ENCODE peak calls at places on chromosomes 3 and 15, in nine cellular contexts. G is cardiac fibroblast, J is SJSA1, R is epithelial cell of esophagus, Z is AG09309, S is AG10803, N is HFF-Myc, T is uterus, Y is SK-N-SH. F is an unnamed sample.

GRCh38 chr3:102206506-102207145 is 228.2 kb upstream of the ZPLD1 start:
- DNase-seq in G (peak), R (peak), N (peak), T (peak), S (peak), J (no peak), Y (no peak), Z (peak), F (peak)

GRCh38 chr15:76217029-76217866 is 94.0 kb downstream of the ETFA start:
- DNase-seq in J (no peak), Z (peak), G (peak), N (no peak), S (peak), T (no peak), R (peak), Y (no peak), F (peak)

GRCh38 chr15:88981244-88982215 is 68.4 kb upstream of the MFGE8 start:
- DNase-seq in N (no peak), S (no peak), Y (no peak), J (no peak), R (no peak), Z (peak), G (no peak), T (no peak), F (no peak)

GRCh38 chr3:125281411-125281810 is 68.9 kb upstream of the SLC12A8 start:
- DNase-seq in Y (no peak), Z (no peak), G (peak), J (no peak), T (no peak), N (no peak), R (no peak), S (peak), F (peak)

GRCh38 chr3:155495387-155495786 is 201.9 kb upstream of the STRIT1 start:
- DNase-seq in N (no peak), Y (no peak), R (no peak), J (no peak), T (no peak), G (no peak), Z (no peak), S (peak), F (no peak)

GRCh38 chr3:129650256-129650872 is 43.9 kb upstream of the PLXND1 start:
- DNase-seq in S (peak), J (peak), N (peak), G (peak), T (peak), Y (peak), R (peak), Z (peak), F (peak)

GRCh38 chr15:69402816-69403215 is 11.3 kb upstream of the KIF23 start:
- DNase-seq in G (no peak), Z (no peak), N (no peak), T (no peak), R (no peak), S (no peak), Y (no peak), J (peak), F (no peak)

GRCh38 chr3:146308682-146309081 is 57.8 kb upstream of the PLSCR4 start:
- DNase-seq in Y (no peak), N (peak), J (no peak), S (peak), R (no peak), T (no peak), G (peak), Z (peak), F (peak)

GRCh38 chr3:32226875-32227500 is 11.5 kb upstream of the CMTM8 start:
- DNase-seq in Z (peak), R (peak), T (no peak), Y (no peak), N (no peak), S (no peak), J (no peak), G (peak), F (peak)

GRCh38 chr15:87849181-87849580 is 407.4 kb downstream of the NTRK3 start:
- DNase-seq in S (no peak), G (peak), R (no peak), Z (no peak), Y (no peak), J (no peak), N (no peak), T (no peak), F (peak)

GRCh38 chr15:29409890-29410289 is 140.3 kb upstream of the NSMCE3 start:
- DNase-seq in R (no peak), J (no peak), Z (no peak), Y (no peak), T (no peak), N (no peak), G (no peak), S (no peak), F (no peak)

DNA sequence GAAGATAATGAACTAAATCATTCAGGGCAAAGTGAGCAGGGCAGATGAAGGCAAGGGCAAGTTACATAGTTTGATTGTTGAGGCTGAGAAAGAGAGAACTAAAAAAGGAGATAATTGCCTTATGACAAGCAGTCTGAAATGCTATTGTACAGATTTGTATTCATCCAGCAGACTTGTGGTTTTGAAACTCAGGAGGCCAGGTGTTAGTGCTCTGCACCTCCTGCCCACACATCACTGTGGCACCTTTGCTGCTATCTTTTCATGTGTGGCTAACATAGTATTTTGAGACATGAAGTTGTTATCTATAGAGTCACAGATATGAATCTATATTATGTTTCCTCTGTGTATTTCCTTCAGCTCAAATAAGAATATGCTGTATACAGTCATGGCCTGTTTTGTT is 24.3 kb upstream of the SUCLG2 start:
- DNase-seq in R (no peak), Y (no peak), N (no peak), J (no peak), G (no peak), S (no peak), T (no peak), Z (no peak), F (no peak)
- H3K4me3 ChIP-seq in R (no peak), Y (no peak), N (no peak), J (no peak), G (no peak), S (no peak), T (no peak), Z (no peak), F (no peak)

GRCh38 chr15:78440375-78441373 is 2.7 kb downstream of the IREB2 start:
- DNase-seq in G (no peak), Z (no peak), R (no peak), T (no peak), S (no peak), N (no peak), J (no peak), Y (no peak), F (no peak)
- H3K4me3 ChIP-seq in G (no peak), Z (no peak), R (no peak), T (no peak), S (no peak), N (peak), J (no peak), Y (no peak), F (no peak)

GRCh38 chr3:123799544-123800351 is 84.4 kb downstream of the MYLK start:
- DNase-seq in R (peak), Y (no peak), G (no peak), Z (no peak), N (peak), J (peak), S (peak), T (peak), F (no peak)
- H3K4me3 ChIP-seq in R (no peak), Y (no peak), G (no peak), Z (peak), N (peak), J (no peak), S (peak), T (no peak), F (no peak)

DNA sequence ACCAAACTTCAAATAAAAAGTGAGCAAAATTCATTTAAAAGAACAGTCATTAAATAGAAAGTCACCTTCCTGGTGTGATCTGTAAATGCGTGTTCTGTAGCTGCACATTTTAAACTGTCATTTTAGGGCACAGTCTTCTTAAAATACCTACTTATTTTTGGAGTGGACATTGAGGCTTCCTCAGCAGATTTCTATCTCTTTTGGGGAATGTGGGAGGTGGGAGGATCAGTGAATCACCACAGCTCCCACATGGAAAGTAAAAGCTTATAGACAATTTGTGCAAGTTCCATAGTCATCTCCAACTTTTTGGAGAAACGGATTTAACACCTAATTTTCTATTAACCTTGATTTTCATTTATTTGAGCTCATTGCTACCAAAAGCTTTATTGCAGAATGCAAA is 21.0 kb upstream of the MOBP start:
- DNase-seq in Y (no peak), T (no peak), S (no peak), N (no peak), J (no peak), Z (no peak), G (no peak), R (no peak), F (no peak)
- H3K4me3 ChIP-seq in Y (no peak), T (no peak), S (no peak), N (no peak), J (no peak), Z (no peak), G (no peak), R (no peak), F (no peak)

GRCh38 chr15:78001656-78002055 is 75.9 kb downstream of the TBC1D2B start:
- DNase-seq in Y (no peak), N (no peak), R (no peak), T (no peak), G (no peak), Z (no peak), J (no peak), S (no peak), F (no peak)

GRCh38 chr15:78004919-78005634 is 72.4 kb downstream of the TBC1D2B start:
- DNase-seq in J (no peak), R (peak), Z (peak), Y (peak), N (peak), T (peak), S (peak), G (peak), F (peak)

GRCh38 chr15:78002996-78003395 is 74.5 kb downstream of the TBC1D2B start:
- DNase-seq in S (no peak), G (no peak), Z (no peak), N (no peak), J (no peak), Y (no peak), T (no peak), R (no peak), F (no peak)

GRCh38 chr15:78004222-78004727 is 73.2 kb downstream of the TBC1D2B start:
- DNase-seq in S (no peak), G (no peak), Z (no peak), N (no peak), Y (no peak), R (no peak), J (no peak), T (no peak), F (no peak)

DNA sequence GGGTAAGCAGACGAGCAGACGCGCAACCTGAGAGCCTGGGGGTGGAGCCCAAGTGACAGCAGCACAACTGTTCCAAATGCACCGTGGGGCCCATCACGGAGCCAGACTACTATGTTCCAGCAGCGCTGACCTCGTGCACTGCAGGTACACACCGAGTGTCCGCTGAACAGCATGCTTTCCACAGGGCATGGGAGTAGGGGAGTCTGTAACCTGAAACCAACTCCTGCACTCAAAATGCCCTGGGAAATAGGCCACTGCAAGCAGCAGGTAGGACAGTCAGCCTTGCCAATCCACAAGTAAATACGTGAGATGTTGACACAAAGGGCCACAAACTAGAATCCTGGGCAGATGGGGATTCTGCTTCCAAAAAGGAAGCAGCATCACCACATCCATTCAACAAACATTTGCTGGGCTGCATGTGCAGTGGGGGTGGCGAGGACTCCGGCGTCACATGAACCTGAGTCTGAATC is 73.9 kb downstream of the TBC1D2B start:
- DNase-seq in S (no peak), Y (no peak), R (no peak), N (no peak), J (no peak), T (no peak), Z (no peak), G (no peak), F (no peak)
- H3K4me3 ChIP-seq in S (no peak), Y (no peak), R (no peak), N (no peak), J (no peak), T (no peak), Z (no peak), G (no peak), F (no peak)

DNA sequence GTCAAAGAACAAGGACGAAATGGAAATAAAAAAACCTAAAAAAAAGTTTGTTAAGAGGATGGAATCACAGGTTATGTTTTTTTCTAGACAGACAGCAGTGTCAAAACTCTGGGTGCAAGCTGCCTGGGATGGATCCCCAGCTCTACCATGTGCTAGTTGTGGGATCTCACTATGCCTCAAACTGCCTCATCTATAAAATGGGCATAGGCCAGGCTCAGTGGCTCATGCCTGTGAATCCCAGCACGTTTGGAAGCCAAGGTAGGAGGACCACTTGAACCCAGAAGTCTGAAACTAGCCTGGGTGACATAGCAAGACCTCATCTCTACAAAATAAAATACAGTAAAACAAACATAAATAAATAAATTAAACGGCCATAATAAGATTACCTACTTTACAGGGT is 4.6 kb downstream of the PLD1 start:
- DNase-seq in G (no peak), Y (no peak), N (no peak), Z (no peak), T (no peak), S (no peak), R (no peak), J (no peak), F (no peak)
- H3K4me3 ChIP-seq in G (no peak), Y (no peak), N (no peak), Z (no peak), T (no peak), S (no peak), R (no peak), J (no peak), F (no peak)

GRCh38 chr3:147387550-147388394 is 18.6 kb downstream of the ZIC4 start:
- DNase-seq in G (no peak), R (no peak), N (no peak), S (no peak), Y (no peak), J (no peak), Z (no peak), T (no peak), F (no peak)
- H3K4me3 ChIP-seq in G (no peak), R (no peak), N (no peak), S (no peak), Y (no peak), J (no peak), Z (no peak), T (no peak), F (no peak)

DNA sequence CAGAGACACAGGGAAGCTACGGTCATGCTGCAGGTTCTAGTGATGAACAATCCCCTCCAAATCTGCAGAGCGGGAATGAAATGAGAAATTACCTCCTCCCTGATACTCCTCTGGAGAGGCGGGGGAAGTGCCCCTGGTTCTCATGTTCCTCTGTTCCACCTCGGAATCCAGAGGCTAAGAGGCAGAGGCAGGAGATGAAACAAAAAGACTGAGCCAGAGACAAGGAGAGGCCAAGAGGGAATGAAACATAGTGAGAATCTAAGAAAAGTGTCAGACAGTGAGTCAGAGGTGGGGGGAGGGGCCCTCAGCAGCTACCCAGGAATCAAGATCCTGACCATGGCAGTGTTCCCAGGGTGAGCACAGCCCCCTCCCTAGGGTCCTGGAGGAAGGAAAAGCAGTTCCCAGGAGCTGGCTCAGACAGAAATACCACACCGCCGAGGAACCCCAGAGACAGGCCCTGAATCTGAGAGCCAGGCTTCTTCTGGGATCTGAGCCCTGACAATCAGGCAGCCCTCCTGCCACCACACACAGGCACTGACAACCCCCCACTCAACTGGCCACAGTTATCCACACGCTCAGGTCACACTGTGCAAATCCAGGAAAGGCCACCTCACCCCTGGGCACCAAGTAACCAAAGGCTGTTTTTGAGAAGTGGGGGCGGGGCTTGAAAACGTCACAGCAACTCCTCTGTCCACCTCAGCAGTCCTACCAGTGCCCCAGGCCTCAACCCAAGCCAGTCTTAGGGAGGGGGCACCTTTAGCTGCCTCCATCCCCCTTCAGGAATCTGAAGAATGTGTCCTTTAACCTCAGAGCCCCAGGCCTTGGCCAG is 2.4 kb downstream of the CSRNP1 start:
- DNase-seq in S (peak), R (peak), N (peak), G (peak), J (peak), Y (peak), Z (peak), T (peak), F (peak)
- H3K4me3 ChIP-seq in S (peak), R (peak), N (peak), G (peak), J (peak), Y (peak), Z (peak), T (peak), F (peak)

GRCh38 chr3:165056510-165056909 is 21.8 kb downstream of the SI start:
- DNase-seq in N (no peak), Y (no peak), S (no peak), G (no peak), R (no peak), J (no peak), T (no peak), Z (no peak), F (no peak)
- H3K4me3 ChIP-seq in N (no peak), Y (no peak), S (no peak), G (no peak), R (no peak), J (no peak), T (no peak), Z (no peak), F (no peak)

GRCh38 chr15:70535955-70536338 is 227.4 kb downstream of the UACA start:
- DNase-seq in J (no peak), N (no peak), Z (no peak), S (no peak), T (no peak), Y (no peak), G (no peak), R (no peak), F (no peak)

GRCh38 chr15:70533931-70534742 is 229.2 kb downstream of the UACA start:
- DNase-seq in S (peak), Y (no peak), J (no peak), G (no peak), Z (peak), N (peak), R (no peak), T (no peak), F (no peak)

GRCh38 chr15:70538278-70538677 is 225.1 kb downstream of the UACA start:
- DNase-seq in Z (no peak), J (no peak), G (no peak), R (no peak), S (no peak), N (no peak), Y (no peak), T (no peak), F (no peak)

GRCh38 chr15:70532536-70533186 is 230.7 kb downstream of the UACA start:
- DNase-seq in N (no peak), S (no peak), R (no peak), T (no peak), Y (no peak), J (peak), G (no peak), Z (no peak), F (no peak)

GRCh38 chr15:70535071-70535954 is 228.0 kb downstream of the UACA start:
- DNase-seq in J (peak), T (no peak), R (no peak), Z (no peak), S (no peak), N (no peak), Y (no peak), G (no peak), F (no peak)
- H3K4me3 ChIP-seq in J (no peak), T (no peak), R (no peak), Z (no peak), S (no peak), N (no peak), Y (no peak), G (no peak), F (no peak)

F was measured in fibroblast of pulmonary artery.